ENCODE peak calls at places on chromosome 4, in five cellular contexts. W is PC-9, I is H9, S is mesenchymal stem cell, C is mammary epithelial cell. E is an unnamed sample.

GRCh38 chr4:145734576-145735329 is 54.8 kb downstream of the C4orf51 start:
- DNase-seq in C (peak), W (peak), I (no peak), S (peak), E (no peak)

GRCh38 chr4:114782842-114783595 is 184.4 kb downstream of the UGT8 start:
- DNase-seq in I (no peak), S (peak), C (no peak), W (no peak), E (no peak)

GRCh38 chr4:184951668-184952160 is 66.6 kb upstream of the HELT start:
- DNase-seq in S (no peak), W (no peak), I (no peak), C (no peak), E (no peak)

GRCh38 chr4:108114503-108114902 is 54.2 kb downstream of the LEF1 start:
- DNase-seq in I (no peak), C (no peak), W (no peak), S (no peak), E (no peak)

GRCh38 chr4:68129793-68130192 is at the start of gene TMPRSS11F:
- DNase-seq in W (peak), I (no peak), C (peak), S (no peak), E (no peak)

GRCh38 chr4:73312967-73313366 is 54.4 kb upstream of the ANKRD17 start:
- DNase-seq in C (no peak), I (no peak), W (no peak), S (no peak), E (no peak)

GRCh38 chr4:26218677-26219181 is 102.1 kb upstream of the RBPJ start:
- DNase-seq in C (no peak), W (no peak), I (no peak), S (no peak), E (no peak)

GRCh38 chr4:137851435-137851834 is 319.1 kb upstream of the PCDH18 start:
- DNase-seq in W (no peak), I (no peak), S (no peak), C (no peak), E (no peak)

GRCh38 chr4:158159054-158159717 is 13.6 kb downstream of the GASK1B start:
- DNase-seq in S (peak), C (peak), W (no peak), I (no peak), E (no peak)

GRCh38 chr4:2878346-2878745 is 34.7 kb downstream of the ADD1 start:
- DNase-seq in C (no peak), I (no peak), S (no peak), W (no peak), E (no peak)

GRCh38 chr4:119103263-119103662 is 32.4 kb upstream of the MYOZ2 start:
- DNase-seq in S (peak), I (no peak), W (no peak), C (peak), E (no peak)

GRCh38 chr4:140244328-140244727 is 90.3 kb upstream of the MAML3 start:
- DNase-seq in I (no peak), S (no peak), W (no peak), C (no peak), E (no peak)

GRCh38 chr4:72468904-72469502 is 100.0 kb downstream of the ADAMTS3 start:
- DNase-seq in S (peak), C (peak), I (no peak), W (no peak), E (peak)

GRCh38 chr4:111136438-111136837 is 513.6 kb upstream of the PITX2 start:
- DNase-seq in S (peak), C (no peak), I (no peak), W (no peak), E (no peak)

GRCh38 chr4:159267023-159267939 is 164.4 kb downstream of the RAPGEF2 start:
- DNase-seq in W (no peak), C (no peak), I (no peak), S (peak), E (no peak)
- H2AFZ ChIP-seq in W (no peak), C (peak), I (no peak), S (no peak), E (no peak)

DNA sequence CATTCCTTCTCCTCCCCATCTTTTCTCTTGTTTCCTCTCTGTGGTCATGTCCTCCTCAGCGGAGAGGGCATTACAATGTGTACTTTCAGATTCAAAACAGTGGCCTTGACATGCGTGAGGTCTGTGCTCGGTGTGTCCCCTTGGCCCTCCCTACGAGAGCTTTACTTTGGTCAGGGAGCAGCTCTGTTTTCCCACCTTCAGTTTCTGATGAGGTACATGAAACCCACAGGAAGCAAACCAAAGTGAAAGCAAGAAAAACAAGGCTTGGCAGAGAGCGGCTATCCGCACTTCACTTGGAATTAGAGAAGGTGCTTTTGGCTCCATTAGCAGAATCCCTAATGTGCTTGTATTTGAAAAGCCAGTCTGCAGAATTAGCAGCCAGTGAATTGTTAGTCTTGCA is 19.5 kb upstream of the BOD1L1 start:
- DNase-seq in C (no peak), S (no peak), I (no peak), W (no peak), E (no peak)
- H2AFZ ChIP-seq in C (no peak), S (no peak), I (peak), W (no peak), E (no peak)

DNA sequence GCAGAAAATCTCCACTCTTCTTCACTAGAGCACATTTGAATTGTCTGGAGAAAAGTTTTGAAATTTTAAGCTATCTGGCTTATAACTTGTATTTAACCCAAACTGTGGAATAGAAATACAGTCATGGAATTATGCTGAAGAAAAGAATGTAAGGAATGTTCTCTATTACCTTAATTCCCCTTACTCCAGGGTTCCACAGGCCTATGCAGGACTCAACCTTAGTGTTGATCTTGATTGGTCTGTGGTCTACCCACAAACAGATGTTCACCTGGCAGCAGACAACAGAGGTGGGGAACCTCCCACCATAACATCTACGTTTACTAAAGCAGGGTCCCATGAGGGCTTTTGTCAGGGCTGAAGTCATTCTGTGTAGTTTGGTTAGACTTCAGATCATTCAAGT is 189.3 kb upstream of the GPRIN3 start:
- DNase-seq in I (no peak), W (no peak), S (no peak), C (peak), E (no peak)
- H2AFZ ChIP-seq in I (no peak), W (no peak), S (no peak), C (no peak), E (no peak)

DNA sequence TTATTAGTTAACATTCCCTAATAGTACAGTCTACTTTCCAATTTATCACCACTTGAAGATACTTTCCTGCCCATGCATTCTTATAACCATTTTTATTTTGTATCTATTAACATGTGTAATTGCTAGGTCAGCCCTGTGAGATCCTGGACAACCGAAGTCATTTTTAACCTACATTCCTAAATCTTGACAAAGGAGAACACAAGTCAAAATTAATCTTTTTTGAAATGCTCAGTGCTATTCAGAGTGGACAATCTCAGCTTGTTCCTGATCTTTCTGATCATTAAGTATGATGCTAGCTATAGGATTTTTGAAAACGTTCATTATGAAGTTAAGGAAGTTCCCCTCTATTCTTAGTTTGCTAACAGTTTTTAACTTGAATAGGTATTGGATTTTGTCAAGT is 37.5 kb downstream of the ANXA10 start:
- DNase-seq in C (no peak), W (no peak), I (no peak), S (no peak), E (no peak)
- H2AFZ ChIP-seq in C (no peak), W (no peak), I (no peak), S (no peak), E (no peak)

DNA sequence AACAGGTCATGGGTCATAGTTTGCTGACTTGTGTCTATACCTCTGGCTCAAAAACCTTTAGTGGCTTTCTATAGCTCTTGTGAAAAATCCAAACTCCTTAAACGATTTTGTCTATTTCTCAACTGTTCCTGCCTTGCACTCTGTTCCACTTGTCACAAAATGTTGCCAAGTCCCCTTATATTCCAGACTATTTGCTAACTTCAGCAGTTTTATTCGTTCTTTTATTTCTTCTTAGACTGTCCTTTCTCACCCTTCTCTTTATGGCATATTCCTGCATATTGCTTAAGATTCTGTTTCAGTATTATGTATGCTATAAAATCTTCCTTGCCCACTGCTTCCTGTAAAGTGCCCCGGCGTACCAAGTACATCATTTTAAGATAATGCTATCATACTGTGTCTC is 80.8 kb downstream of the RAB28 start:
- DNase-seq in I (no peak), W (no peak), S (no peak), C (no peak), E (no peak)
- H2AFZ ChIP-seq in I (no peak), W (no peak), S (no peak), C (no peak), E (no peak)

GRCh38 chr4:47038263-47038662 is 6.9 kb downstream of the GABRB1 start:
- DNase-seq in S (no peak), I (no peak), C (no peak), W (no peak), E (no peak)

GRCh38 chr4:47031713-47032404 is 492 bp downstream of the GABRB1 start:
- DNase-seq in S (no peak), C (peak), W (no peak), I (no peak), E (no peak)

GRCh38 chr4:47031011-47031678 is at the start of gene GABRB1:
- DNase-seq in C (peak), W (peak), S (peak), I (peak), E (no peak)

GRCh38 chr4:47032405-47033106 is 1.2 kb downstream of the GABRB1 start:
- DNase-seq in S (peak), I (peak), C (peak), W (peak), E (no peak)
- H2AFZ ChIP-seq in S (peak), I (peak), C (peak), W (peak), E (no peak)

GRCh38 chr4:132934901-132935300 is 214.2 kb upstream of the PCDH10 start:
- DNase-seq in C (no peak), S (no peak), W (no peak), I (no peak), E (no peak)
- H2AFZ ChIP-seq in C (no peak), S (no peak), W (no peak), I (no peak), E (peak)

DNA sequence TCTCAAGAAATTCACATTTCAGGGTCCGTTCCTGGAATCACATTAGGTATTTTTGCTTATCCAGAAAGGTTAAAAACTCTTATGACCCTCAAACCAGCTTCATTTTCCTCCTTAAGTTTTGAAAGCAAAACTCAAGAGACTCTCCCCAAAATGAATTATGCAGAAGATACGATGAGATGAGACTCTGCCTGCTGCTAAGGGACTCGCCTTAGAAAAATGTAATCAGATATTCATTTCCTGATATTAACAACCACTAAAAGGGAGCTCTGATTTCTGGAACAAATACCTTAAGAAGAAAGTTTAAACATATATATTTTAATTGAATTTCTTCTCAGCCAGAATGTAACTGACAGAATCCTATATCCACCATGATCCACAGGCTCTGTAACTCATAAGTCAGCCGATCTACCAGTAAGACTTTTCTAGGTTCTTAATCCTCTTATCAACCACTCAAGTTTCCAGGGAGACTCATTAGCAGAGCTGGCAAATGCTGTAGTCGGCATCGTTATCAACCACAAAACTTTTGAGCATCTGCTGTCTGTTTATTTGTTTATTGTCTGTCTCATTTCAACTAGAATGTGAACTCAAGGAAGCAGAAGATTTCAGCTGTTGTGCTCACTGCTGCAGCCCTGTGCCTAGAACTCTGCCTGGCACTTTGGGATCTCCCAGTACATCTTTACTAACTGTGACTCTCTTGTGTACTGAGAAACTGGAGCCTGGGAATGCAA is 112.5 kb downstream of the LDB2 start:
- DNase-seq in C (no peak), I (no peak), W (no peak), S (peak), E (no peak)
- H2AFZ ChIP-seq in C (no peak), I (no peak), W (no peak), S (no peak), E (no peak)

GRCh38 chr4:153467154-153467896 is 1.2 kb downstream of the TMEM131L start:
- DNase-seq in S (peak), W (peak), I (peak), C (peak), E (peak)

GRCh38 chr4:153466637-153467153 is 535 bp downstream of the TMEM131L start:
- DNase-seq in W (no peak), I (no peak), S (no peak), C (no peak), E (peak)

GRCh38 chr4:153465583-153465921 is 608 bp upstream of the TMEM131L start:
- DNase-seq in W (peak), I (no peak), S (peak), C (peak), E (peak)

GRCh38 chr4:153465145-153465544 is 1.0 kb upstream of the TMEM131L start:
- DNase-seq in W (no peak), I (no peak), C (no peak), S (no peak), E (peak)

GRCh38 chr4:153465922-153466636 is at the start of gene TMEM131L:
- DNase-seq in C (peak), I (peak), S (peak), W (peak), E (peak)
- H2AFZ ChIP-seq in C (peak), I (peak), S (peak), W (peak), E (peak)

GRCh38 chr4:141890279-141890678 is 253.9 kb downstream of the IL15 start:
- DNase-seq in S (no peak), I (no peak), C (no peak), W (no peak), E (no peak)
- H2AFZ ChIP-seq in S (no peak), I (no peak), C (no peak), W (no peak), E (no peak)